ENCODE peak calls at places on chromosomes 5 and 9, in ten cellular contexts. A, O, Z, Q, D, F, E, W, S and N are unnamed samples.

GRCh38 chr5:139660916-139661814 is 13.0 kb downstream of the CXXC5 start:
- DNase-seq in A (no peak), O (no peak), Z (no peak), Q (peak; percentile 95), D (peak; percentile 97), F (no peak), E (no peak), W (no peak), S (peak; percentile 96), N (peak; percentile 96)

GRCh38 chr5:1101991-1102713 is 9.7 kb downstream of the SLC12A7 start:
- DNase-seq in A (no peak), O (no peak), Z (peak; percentile 42), Q (no peak), D (no peak), F (no peak), E (no peak), W (no peak), S (no peak), N (no peak)

GRCh38 chr5:1217596-1218206 is 7.5 kb upstream of the SLC6A18 start:
- DNase-seq in A (no peak), O (no peak), Z (no peak), Q (no peak), D (no peak), F (no peak), E (no peak), W (no peak), S (no peak), N (no peak)

GRCh38 chr5:143456952-143457547 is 53.6 kb upstream of the NR3C1 start:
- DNase-seq in A (no peak), O (no peak), Z (no peak), Q (peak; percentile 68), D (peak; percentile 23), F (no peak), E (no peak), W (no peak), S (peak; percentile 40), N (no peak)

GRCh38 chr9:115200711-115201505 is 83.0 kb upstream of the TNC start:
- DNase-seq in A (no peak), O (no peak), Z (no peak), Q (peak; percentile 72), D (no peak), F (no peak), E (no peak), W (no peak), S (peak; percentile 63), N (no peak)

GRCh38 chr9:137227057-137227852 is at the start of gene RNF224:
- DNase-seq in A (peak; percentile 98), O (peak; percentile 52), Z (peak; percentile 81), Q (peak; percentile 77), D (peak; percentile 88), F (peak; percentile 70), E (peak; percentile 78), W (peak; percentile 77), S (peak; percentile 83), N (no peak)

GRCh38 chr5:53419247-53419646 is 61.2 kb upstream of the FST start:
- DNase-seq in A (no peak), O (no peak), Z (no peak), Q (peak; percentile 47), D (peak; percentile 69), F (no peak), E (no peak), W (no peak), S (peak; percentile 45), N (no peak)

GRCh38 chr9:126984969-126985368 is 70.4 kb downstream of the RALGPS1 start:
- DNase-seq in A (no peak), O (peak; percentile 36), Z (no peak), Q (peak; percentile 7), D (no peak), F (no peak), E (no peak), W (no peak), S (no peak), N (no peak)